ENCODE peak calls at places on chromosome 15, in four cellular contexts. One of them, this sample, is unnamed.

GRCh38 chr15:89197503-89197971 is 23.8 kb downstream of the RLBP1 start:
- DNase-seq in GM23338: peak; percentile 82
- DNase-seq in IMR-90: no peak
- DNase-seq in OCI-LY7: no peak
- DNase-seq in this sample: no peak

GRCh38 chr15:98649621-98649995 is 1.3 kb downstream of the IGF1R start:
- DNase-seq in GM23338: no peak
- DNase-seq in IMR-90: no peak
- DNase-seq in OCI-LY7: peak; percentile 9
- DNase-seq in this sample: no peak

GRCh38 chr15:58038426-58039106 is 26.9 kb downstream of the ALDH1A2 start:
- DNase-seq in GM23338: no peak
- DNase-seq in IMR-90: no peak
- DNase-seq in OCI-LY7: no peak
- DNase-seq in this sample: peak; percentile 32

GRCh38 chr15:51403072-51403878 is 61.8 kb downstream of the GLDN start:
- DNase-seq in GM23338: peak; percentile 48
- DNase-seq in IMR-90: peak; percentile 49
- DNase-seq in OCI-LY7: peak; percentile 4
- DNase-seq in this sample: peak; percentile 19

GRCh38 chr15:69760890-69761568 is 308.4 kb downstream of the RPLP1 start:
- DNase-seq in GM23338: no peak
- DNase-seq in IMR-90: peak; percentile 99
- DNase-seq in OCI-LY7: peak; percentile 57
- DNase-seq in this sample: peak; percentile 99

GRCh38 chr15:62626903-62627302 is 415.6 kb upstream of the TPM1 start:
- DNase-seq in GM23338: no peak
- DNase-seq in IMR-90: no peak
- DNase-seq in OCI-LY7: no peak
- DNase-seq in this sample: no peak

GRCh38 chr15:38696120-38696727 is 131.6 kb upstream of the RASGRP1 start:
- DNase-seq in GM23338: no peak
- DNase-seq in IMR-90: peak; percentile 63
- DNase-seq in OCI-LY7: no peak
- DNase-seq in this sample: peak; percentile 64

GRCh38 chr15:94383706-94384105 is 152.3 kb downstream of the MCTP2 start:
- DNase-seq in GM23338: no peak
- DNase-seq in IMR-90: peak; percentile 18
- DNase-seq in OCI-LY7: no peak
- DNase-seq in this sample: no peak

GRCh38 chr15:61794276-61794675 is 266.0 kb downstream of the VPS13C start:
- DNase-seq in GM23338: no peak
- DNase-seq in IMR-90: no peak
- DNase-seq in OCI-LY7: no peak
- DNase-seq in this sample: no peak

GRCh38 chr15:91973481-91973880 is 120.0 kb downstream of the SLCO3A1 start:
- DNase-seq in GM23338: no peak
- DNase-seq in IMR-90: no peak
- DNase-seq in OCI-LY7: no peak
- DNase-seq in this sample: no peak

GRCh38 chr15:58065445-58066041 is at the start of gene ALDH1A2:
- DNase-seq in GM23338: peak; percentile 80
- DNase-seq in IMR-90: no peak
- DNase-seq in OCI-LY7: no peak
- DNase-seq in this sample: no peak

GRCh38 chr15:64807751-64808222 is 17.7 kb downstream of the PIF1 start:
- DNase-seq in GM23338: peak; percentile 100
- DNase-seq in IMR-90: no peak
- DNase-seq in OCI-LY7: no peak
- DNase-seq in this sample: no peak

GRCh38 chr15:55789066-55789660 is 46.2 kb upstream of the PRTG start:
- DNase-seq in GM23338: peak; percentile 87
- DNase-seq in IMR-90: no peak
- DNase-seq in OCI-LY7: peak; percentile 39
- DNase-seq in this sample: no peak

GRCh38 chr15:80201256-80202015 is 48.6 kb downstream of the FAH start:
- DNase-seq in GM23338: no peak
- DNase-seq in IMR-90: no peak
- DNase-seq in OCI-LY7: no peak
- DNase-seq in this sample: no peak

GRCh38 chr15:26974120-26974780 is 3.3 kb downstream of the GABRG3 start:
- DNase-seq in GM23338: peak; percentile 87
- DNase-seq in IMR-90: peak; percentile 9
- DNase-seq in OCI-LY7: peak; percentile 7
- DNase-seq in this sample: peak; percentile 26

GRCh38 chr15:89647191-89647851 is 7.9 kb downstream of the KIF7 start:
- DNase-seq in GM23338: peak; percentile 85
- DNase-seq in IMR-90: peak; percentile 38
- DNase-seq in OCI-LY7: peak; percentile 51
- DNase-seq in this sample: no peak

GRCh38 chr15:99421758-99422157 is 144.0 kb upstream of the MEF2A start:
- DNase-seq in GM23338: no peak
- DNase-seq in IMR-90: no peak
- DNase-seq in OCI-LY7: no peak
- DNase-seq in this sample: no peak

GRCh38 chr15:100284191-100284590 is 57.6 kb downstream of the ADAMTS17 start:
- DNase-seq in GM23338: no peak
- DNase-seq in IMR-90: no peak
- DNase-seq in OCI-LY7: no peak
- DNase-seq in this sample: no peak

GRCh38 chr15:27844018-27844666 is 255.0 kb downstream of the OCA2 start:
- DNase-seq in GM23338: no peak
- DNase-seq in IMR-90: peak; percentile 82
- DNase-seq in OCI-LY7: no peak
- DNase-seq in this sample: peak; percentile 90

GRCh38 chr15:66886241-66886675 is 179.1 kb upstream of the SMAD3 start:
- DNase-seq in GM23338: no peak
- DNase-seq in IMR-90: no peak
- DNase-seq in OCI-LY7: no peak
- DNase-seq in this sample: no peak

GRCh38 chr15:60408438-60409105 is 10.8 kb upstream of the ANXA2 start:
- DNase-seq in GM23338: no peak
- DNase-seq in IMR-90: peak; percentile 88
- DNase-seq in OCI-LY7: peak; percentile 44
- DNase-seq in this sample: peak; percentile 86

GRCh38 chr15:90595760-90596155 is 66.0 kb downstream of the CRTC3 start:
- DNase-seq in GM23338: no peak
- DNase-seq in IMR-90: no peak
- DNase-seq in OCI-LY7: peak; percentile 61
- DNase-seq in this sample: no peak

GRCh38 chr15:50224606-50225005 is 40.9 kb downstream of the HDC start:
- DNase-seq in GM23338: no peak
- DNase-seq in IMR-90: peak; percentile 58
- DNase-seq in OCI-LY7: no peak
- DNase-seq in this sample: peak; percentile 18

GRCh38 chr15:57685719-57686118 is 20.8 kb upstream of the POLR2M start:
- DNase-seq in GM23338: no peak
- DNase-seq in IMR-90: no peak
- DNase-seq in OCI-LY7: no peak
- DNase-seq in this sample: no peak

GRCh38 chr15:91559066-91559465 is 294.4 kb upstream of the SLCO3A1 start:
- DNase-seq in GM23338: no peak
- DNase-seq in IMR-90: no peak
- DNase-seq in OCI-LY7: no peak
- DNase-seq in this sample: no peak

GRCh38 chr15:59691194-59691805 is 2.2 kb upstream of the BNIP2 start:
- DNase-seq in GM23338: peak; percentile 26
- DNase-seq in IMR-90: peak; percentile 58
- DNase-seq in OCI-LY7: peak; percentile 71
- DNase-seq in this sample: peak; percentile 14

GRCh38 chr15:58731756-58732535 is 17.6 kb downstream of the ADAM10 start:
- DNase-seq in GM23338: no peak
- DNase-seq in IMR-90: peak; percentile 77
- DNase-seq in OCI-LY7: no peak
- DNase-seq in this sample: peak; percentile 69

GRCh38 chr15:48437178-48437577 is 105.9 kb downstream of the DUT start:
- DNase-seq in GM23338: no peak
- DNase-seq in IMR-90: peak; percentile 52
- DNase-seq in OCI-LY7: no peak
- DNase-seq in this sample: peak; percentile 96

GRCh38 chr15:100687532-100688215 is 85.3 kb downstream of the ASB7 start:
- DNase-seq in GM23338: no peak
- DNase-seq in IMR-90: peak; percentile 86
- DNase-seq in OCI-LY7: no peak
- DNase-seq in this sample: peak; percentile 90

GRCh38 chr15:66014022-66014421 is 144.7 kb downstream of the RAB11A start:
- DNase-seq in GM23338: no peak
- DNase-seq in IMR-90: no peak
- DNase-seq in OCI-LY7: no peak
- DNase-seq in this sample: no peak

GRCh38 chr15:58505581-58505980 is 73.8 kb downstream of the LIPC start:
- DNase-seq in GM23338: no peak
- DNase-seq in IMR-90: peak; percentile 39
- DNase-seq in OCI-LY7: no peak
- DNase-seq in this sample: peak; percentile 32

GRCh38 chr15:80003934-80004472 is 33.0 kb upstream of the BCL2A1 start:
- DNase-seq in GM23338: no peak
- DNase-seq in IMR-90: no peak
- DNase-seq in OCI-LY7: no peak
- DNase-seq in this sample: no peak

GRCh38 chr15:75065467-75065850 is 42.1 kb downstream of the PPCDC start:
- DNase-seq in GM23338: no peak
- DNase-seq in IMR-90: peak; percentile 24
- DNase-seq in OCI-LY7: peak; percentile 38
- DNase-seq in this sample: peak; percentile 18

GRCh38 chr15:43771816-43772215 is 5.0 kb downstream of the ELL3 start:
- DNase-seq in GM23338: no peak
- DNase-seq in IMR-90: no peak
- DNase-seq in OCI-LY7: no peak
- DNase-seq in this sample: no peak

GRCh38 chr15:89630974-89631901 is 24.0 kb downstream of the KIF7 start:
- DNase-seq in GM23338: peak; percentile 22
- DNase-seq in IMR-90: no peak
- DNase-seq in OCI-LY7: no peak
- DNase-seq in this sample: no peak

GRCh38 chr15:26013946-26014345 is 150.8 kb upstream of the ATP10A start:
- DNase-seq in GM23338: peak; percentile 8
- DNase-seq in IMR-90: no peak
- DNase-seq in OCI-LY7: no peak
- DNase-seq in this sample: no peak

GRCh38 chr15:90451215-90451850 is 63.3 kb downstream of the IQGAP1 start:
- DNase-seq in GM23338: peak; percentile 72
- DNase-seq in IMR-90: peak; percentile 87
- DNase-seq in OCI-LY7: no peak
- DNase-seq in this sample: peak; percentile 78

GRCh38 chr15:26391556-26392229 is 381.2 kb downstream of the GABRB3 start:
- DNase-seq in GM23338: no peak
- DNase-seq in IMR-90: no peak
- DNase-seq in OCI-LY7: no peak
- DNase-seq in this sample: no peak

GRCh38 chr15:41115088-41115651 is 910 bp downstream of the INO80 start:
- DNase-seq in GM23338: peak; percentile 80
- DNase-seq in IMR-90: peak; percentile 35
- DNase-seq in OCI-LY7: no peak
- DNase-seq in this sample: peak; percentile 59
- H2AFZ ChIP-seq in GM23338: no peak overlapping the region
- H2AFZ ChIP-seq in IMR-90: peak overlapping the region; percentile 88
- H2AFZ ChIP-seq in OCI-LY7: peak overlapping the region; percentile 86
- H2AFZ ChIP-seq in this sample: peak overlapping the region; percentile 28

GRCh38 chr15:31302778-31303433 is 23.7 kb upstream of the KLF13 start:
- DNase-seq in GM23338: peak; percentile 60
- DNase-seq in IMR-90: no peak
- DNase-seq in OCI-LY7: peak; percentile 71
- DNase-seq in this sample: no peak
- TF ChIP-seq CTCF in GM23338: peak; percentile 57
- TF ChIP-seq CTCF in IMR-90: no peak
- TF ChIP-seq CTCF in OCI-LY7: peak; percentile 81
- TF ChIP-seq CTCF in this sample: no peak

GRCh38 chr15:29822685-29823459 is 604 bp upstream of the TJP1 start:
- DNase-seq in GM23338: peak; percentile 70
- DNase-seq in IMR-90: peak; percentile 83
- DNase-seq in OCI-LY7: no peak
- DNase-seq in this sample: peak; percentile 80

GRCh38 chr15:29822100-29822684 is at the start of gene TJP1:
- DNase-seq in GM23338: peak; percentile 88
- DNase-seq in IMR-90: peak; percentile 74
- DNase-seq in OCI-LY7: no peak
- DNase-seq in this sample: peak; percentile 49

GRCh38 chr15:29827421-29827820 is 5.2 kb upstream of the TJP1 start:
- DNase-seq in GM23338: no peak
- DNase-seq in IMR-90: no peak
- DNase-seq in OCI-LY7: no peak
- DNase-seq in this sample: no peak

GRCh38 chr15:29825205-29825604 is 2.9 kb upstream of the TJP1 start:
- DNase-seq in GM23338: no peak
- DNase-seq in IMR-90: no peak
- DNase-seq in OCI-LY7: peak; percentile 42
- DNase-seq in this sample: peak; percentile 58

DNA sequence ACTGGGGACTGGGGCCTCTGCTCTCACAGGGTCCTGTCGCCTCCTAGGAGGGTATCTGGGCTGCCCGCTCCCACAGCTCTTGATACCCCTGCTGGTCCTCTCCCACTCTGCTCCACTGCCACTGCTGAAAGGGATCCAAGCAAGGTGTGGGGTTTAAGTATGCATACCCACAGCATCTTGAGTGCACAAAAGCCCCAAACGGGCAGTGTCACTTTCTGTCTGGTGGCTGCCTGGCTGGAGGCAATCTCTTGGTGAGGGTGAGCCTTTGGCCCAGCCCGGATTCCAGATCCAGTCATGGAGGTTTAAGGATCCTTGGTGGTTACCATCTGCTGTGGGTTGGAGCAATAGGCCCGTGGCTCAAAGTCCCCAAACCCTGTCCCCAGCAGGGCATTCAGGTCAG is 4.6 kb upstream of the TJP1 start:
- DNase-seq in GM23338: no peak
- DNase-seq in IMR-90: no peak
- DNase-seq in OCI-LY7: no peak
- DNase-seq in this sample: no peak
- H2AFZ ChIP-seq in GM23338: no peak overlapping the region
- H2AFZ ChIP-seq in IMR-90: peak overlapping the region; percentile 40
- H2AFZ ChIP-seq in OCI-LY7: no peak overlapping the region
- H2AFZ ChIP-seq in this sample: no peak overlapping the region

GRCh38 chr15:93001881-93002280 is 87.1 kb downstream of the RGMA start:
- DNase-seq in GM23338: peak; percentile 15
- DNase-seq in IMR-90: no peak
- DNase-seq in OCI-LY7: peak; percentile 16
- DNase-seq in this sample: no peak
- TF ChIP-seq CTCF in GM23338: no peak
- TF ChIP-seq CTCF in IMR-90: no peak
- TF ChIP-seq CTCF in OCI-LY7: peak; percentile 60
- TF ChIP-seq CTCF in this sample: peak; percentile 17

GRCh38 chr15:24955549-24955929 is 752 bp downstream of the SNRPN start:
- DNase-seq in GM23338: no peak
- DNase-seq in IMR-90: no peak
- DNase-seq in OCI-LY7: no peak
- DNase-seq in this sample: no peak
- H2AFZ ChIP-seq in GM23338: no peak overlapping the region
- H2AFZ ChIP-seq in IMR-90: peak overlapping the region; percentile 95
- H2AFZ ChIP-seq in OCI-LY7: no peak overlapping the region
- H2AFZ ChIP-seq in this sample: peak overlapping the region; percentile 75